ENCODE peak calls at places on chromosomes 16 and 17, in nine cellular contexts. One of them, this sample, is unnamed.
A peak's percentile ranks its signal among the peaks of the same experiment; 100 is the strongest.

GRCh38 chr17:7064248-7064647 is 15.8 kb downstream of the CLEC10A start:
- DNase-seq in fibroblast of lung: no peak
- DNase-seq in midbrain: no peak
- DNase-seq in uterus: no peak
- DNase-seq in HEK293T: no peak
- DNase-seq in PC-3: no peak
- DNase-seq in G401: no peak
- DNase-seq in NCI-H1092: no peak
- DNase-seq in AG04450: no peak
- DNase-seq in this sample: no peak

GRCh38 chr17:47297661-47298400 is 25.9 kb upstream of the EFCAB13 start:
- DNase-seq in fibroblast of lung: peak; percentile 52
- DNase-seq in midbrain: no peak
- DNase-seq in uterus: no peak
- DNase-seq in HEK293T: no peak
- DNase-seq in PC-3: no peak
- DNase-seq in G401: no peak
- DNase-seq in NCI-H1092: no peak
- DNase-seq in AG04450: no peak
- DNase-seq in this sample: no peak

GRCh38 chr17:76082326-76083251 is 3.6 kb downstream of the ZACN start:
- DNase-seq in fibroblast of lung: no peak
- DNase-seq in midbrain: no peak
- DNase-seq in uterus: no peak
- DNase-seq in HEK293T: no peak
- DNase-seq in PC-3: no peak
- DNase-seq in G401: no peak
- DNase-seq in NCI-H1092: no peak
- DNase-seq in AG04450: no peak
- DNase-seq in this sample: no peak

GRCh38 chr16:1097800-1098199 is 1.8 kb upstream of the C1QTNF8 start:
- DNase-seq in fibroblast of lung: no peak
- DNase-seq in midbrain: no peak
- DNase-seq in uterus: no peak
- DNase-seq in HEK293T: no peak
- DNase-seq in PC-3: no peak
- DNase-seq in G401: no peak
- DNase-seq in NCI-H1092: no peak
- DNase-seq in AG04450: no peak
- DNase-seq in this sample: no peak

GRCh38 chr17:60138769-60139437 is 10.9 kb upstream of the CA4 start:
- DNase-seq in fibroblast of lung: no peak
- DNase-seq in midbrain: no peak
- DNase-seq in uterus: no peak
- DNase-seq in HEK293T: no peak
- DNase-seq in PC-3: no peak
- DNase-seq in G401: no peak
- DNase-seq in NCI-H1092: no peak
- DNase-seq in AG04450: no peak
- DNase-seq in this sample: no peak

GRCh38 chr16:10895053-10895946 is 18.3 kb downstream of the CIITA start:
- DNase-seq in fibroblast of lung: peak; percentile 33
- DNase-seq in midbrain: no peak
- DNase-seq in uterus: no peak
- DNase-seq in HEK293T: peak; percentile 64
- DNase-seq in PC-3: peak; percentile 51
- DNase-seq in G401: no peak
- DNase-seq in NCI-H1092: no peak
- DNase-seq in AG04450: no peak
- DNase-seq in this sample: no peak

GRCh38 chr16:78794581-78795300 is 695.3 kb downstream of the WWOX start:
- DNase-seq in fibroblast of lung: no peak
- DNase-seq in midbrain: no peak
- DNase-seq in uterus: no peak
- DNase-seq in HEK293T: no peak
- DNase-seq in PC-3: no peak
- DNase-seq in G401: no peak
- DNase-seq in NCI-H1092: no peak
- DNase-seq in AG04450: no peak
- DNase-seq in this sample: no peak

GRCh38 chr16:49338867-49339266 is 34.7 kb upstream of the C16orf78 start:
- DNase-seq in fibroblast of lung: no peak
- DNase-seq in midbrain: no peak
- DNase-seq in uterus: no peak
- DNase-seq in HEK293T: no peak
- DNase-seq in PC-3: no peak
- DNase-seq in G401: peak; percentile 78
- DNase-seq in NCI-H1092: no peak
- DNase-seq in AG04450: no peak
- DNase-seq in this sample: no peak

GRCh38 chr16:67170168-67170947 is at the start of gene NOL3:
- DNase-seq in fibroblast of lung: peak; percentile 89
- DNase-seq in midbrain: peak; percentile 53
- DNase-seq in uterus: peak; percentile 83
- DNase-seq in HEK293T: peak; percentile 62
- DNase-seq in PC-3: peak; percentile 80
- DNase-seq in G401: no peak
- DNase-seq in NCI-H1092: no peak
- DNase-seq in AG04450: peak; percentile 36
- DNase-seq in this sample: no peak

GRCh38 chr17:78933959-78934568 is 8.9 kb upstream of the TIMP2 start:
- DNase-seq in fibroblast of lung: peak; percentile 99
- DNase-seq in midbrain: peak; percentile 82
- DNase-seq in uterus: peak; percentile 99
- DNase-seq in HEK293T: peak; percentile 67
- DNase-seq in PC-3: peak; percentile 95
- DNase-seq in G401: peak; percentile 87
- DNase-seq in NCI-H1092: peak; percentile 74
- DNase-seq in AG04450: peak; percentile 99
- DNase-seq in this sample: no peak

GRCh38 chr17:40326014-40326831 is 17.2 kb downstream of the RARA start:
- DNase-seq in fibroblast of lung: no peak
- DNase-seq in midbrain: no peak
- DNase-seq in uterus: no peak
- DNase-seq in HEK293T: no peak
- DNase-seq in PC-3: no peak
- DNase-seq in G401: no peak
- DNase-seq in NCI-H1092: no peak
- DNase-seq in AG04450: no peak
- DNase-seq in this sample: peak; percentile 36

GRCh38 chr16:14669776-14670175 is 24.3 kb downstream of the PLA2G10 start:
- DNase-seq in fibroblast of lung: no peak
- DNase-seq in midbrain: no peak
- DNase-seq in uterus: peak; percentile 21
- DNase-seq in HEK293T: no peak
- DNase-seq in PC-3: peak; percentile 39
- DNase-seq in G401: peak; percentile 50
- DNase-seq in NCI-H1092: peak; percentile 1
- DNase-seq in AG04450: no peak
- DNase-seq in this sample: no peak

GRCh38 chr17:29973005-29973404 is 31.6 kb downstream of the EFCAB5 start:
- DNase-seq in fibroblast of lung: no peak
- DNase-seq in midbrain: no peak
- DNase-seq in uterus: no peak
- DNase-seq in HEK293T: no peak
- DNase-seq in PC-3: no peak
- DNase-seq in G401: no peak
- DNase-seq in NCI-H1092: no peak
- DNase-seq in AG04450: no peak
- DNase-seq in this sample: no peak

GRCh38 chr17:38704645-38705522 is at the start of gene MLLT6:
- DNase-seq in fibroblast of lung: peak; percentile 78
- DNase-seq in midbrain: peak; percentile 85
- DNase-seq in uterus: peak; percentile 80
- DNase-seq in HEK293T: peak; percentile 69
- DNase-seq in PC-3: peak; percentile 63
- DNase-seq in G401: peak; percentile 87
- DNase-seq in NCI-H1092: peak; percentile 79
- DNase-seq in AG04450: no peak
- DNase-seq in this sample: peak; percentile 76

GRCh38 chr16:55706739-55707487 is 51.1 kb downstream of the SLC6A2 start:
- DNase-seq in fibroblast of lung: no peak
- DNase-seq in midbrain: no peak
- DNase-seq in uterus: no peak
- DNase-seq in HEK293T: no peak
- DNase-seq in PC-3: no peak
- DNase-seq in G401: no peak
- DNase-seq in NCI-H1092: no peak
- DNase-seq in AG04450: no peak
- DNase-seq in this sample: no peak

GRCh38 chr17:45431531-45432404 is 902 bp downstream of the ARHGAP27 start:
- DNase-seq in fibroblast of lung: no peak
- DNase-seq in midbrain: no peak
- DNase-seq in uterus: peak; percentile 38
- DNase-seq in HEK293T: peak; percentile 86
- DNase-seq in PC-3: peak; percentile 97
- DNase-seq in G401: peak; percentile 33
- DNase-seq in NCI-H1092: peak; percentile 17
- DNase-seq in AG04450: no peak
- DNase-seq in this sample: peak; percentile 49